ENCODE peak calls at places on chromosome 14, in eight cellular contexts. One of them, this sample, is unnamed.

GRCh38 chr14:88746042-88746441 is 46.7 kb downstream of the EML5 start:
- DNase-seq in Peyer's patch: no peak
- DNase-seq in heart left ventricle: no peak
- DNase-seq in sigmoid colon: no peak
- DNase-seq in astrocyte of the spinal cord: peak
- DNase-seq in cardiac fibroblast: peak
- DNase-seq in heart right ventricle: no peak
- DNase-seq in fibroblast of lung: peak
- DNase-seq in this sample: no peak

GRCh38 chr14:75427482-75428229 is at the start of gene JDP2:
- DNase-seq in Peyer's patch: peak
- DNase-seq in heart left ventricle: peak
- DNase-seq in sigmoid colon: peak
- DNase-seq in astrocyte of the spinal cord: peak
- DNase-seq in cardiac fibroblast: peak
- DNase-seq in heart right ventricle: peak
- DNase-seq in fibroblast of lung: peak
- DNase-seq in this sample: peak

GRCh38 chr14:33788116-33788515 is 162.8 kb downstream of the EGLN3 start:
- DNase-seq in Peyer's patch: no peak
- DNase-seq in heart left ventricle: no peak
- DNase-seq in sigmoid colon: no peak
- DNase-seq in astrocyte of the spinal cord: no peak
- DNase-seq in cardiac fibroblast: no peak
- DNase-seq in heart right ventricle: no peak
- DNase-seq in fibroblast of lung: no peak
- DNase-seq in this sample: no peak

GRCh38 chr14:105500036-105500725 is 9.1 kb downstream of the TEDC1 start:
- DNase-seq in Peyer's patch: no peak
- DNase-seq in heart left ventricle: no peak
- DNase-seq in sigmoid colon: peak
- DNase-seq in astrocyte of the spinal cord: no peak
- DNase-seq in cardiac fibroblast: no peak
- DNase-seq in heart right ventricle: no peak
- DNase-seq in fibroblast of lung: no peak
- DNase-seq in this sample: no peak

GRCh38 chr14:52553002-52553670 is 500 bp downstream of the GPR137C start:
- DNase-seq in Peyer's patch: peak
- DNase-seq in heart left ventricle: peak
- DNase-seq in sigmoid colon: peak
- DNase-seq in astrocyte of the spinal cord: peak
- DNase-seq in cardiac fibroblast: peak
- DNase-seq in heart right ventricle: peak
- DNase-seq in fibroblast of lung: peak
- DNase-seq in this sample: peak

GRCh38 chr14:33674716-33675115 is 276.2 kb downstream of the EGLN3 start:
- DNase-seq in Peyer's patch: no peak
- DNase-seq in heart left ventricle: no peak
- DNase-seq in sigmoid colon: no peak
- DNase-seq in astrocyte of the spinal cord: no peak
- DNase-seq in cardiac fibroblast: no peak
- DNase-seq in heart right ventricle: no peak
- DNase-seq in fibroblast of lung: no peak
- DNase-seq in this sample: no peak

GRCh38 chr14:105894978-105895881 is 368.8 kb downstream of the TMEM121 start:
- DNase-seq in Peyer's patch: peak
- DNase-seq in heart left ventricle: peak
- DNase-seq in sigmoid colon: peak
- DNase-seq in astrocyte of the spinal cord: no peak
- DNase-seq in cardiac fibroblast: no peak
- DNase-seq in heart right ventricle: peak
- DNase-seq in fibroblast of lung: no peak
- DNase-seq in this sample: no peak

GRCh38 chr14:75283162-75283883 is 4.7 kb downstream of the FOS start:
- DNase-seq in Peyer's patch: peak
- DNase-seq in heart left ventricle: no peak
- DNase-seq in sigmoid colon: peak
- DNase-seq in astrocyte of the spinal cord: peak
- DNase-seq in cardiac fibroblast: peak
- DNase-seq in heart right ventricle: no peak
- DNase-seq in fibroblast of lung: peak
- DNase-seq in this sample: peak

GRCh38 chr14:93263416-93263815 is 56.4 kb downstream of the UBR7 start:
- DNase-seq in Peyer's patch: no peak
- DNase-seq in heart left ventricle: no peak
- DNase-seq in sigmoid colon: no peak
- DNase-seq in astrocyte of the spinal cord: no peak
- DNase-seq in cardiac fibroblast: no peak
- DNase-seq in heart right ventricle: no peak
- DNase-seq in fibroblast of lung: peak
- DNase-seq in this sample: peak

GRCh38 chr14:98182385-98183055 is 1089.5 kb downstream of the BCL11B start:
- DNase-seq in Peyer's patch: no peak
- DNase-seq in heart left ventricle: no peak
- DNase-seq in sigmoid colon: no peak
- DNase-seq in astrocyte of the spinal cord: peak
- DNase-seq in cardiac fibroblast: peak
- DNase-seq in heart right ventricle: no peak
- DNase-seq in fibroblast of lung: peak
- DNase-seq in this sample: no peak

GRCh38 chr14:90569606-90570462 is 173.0 kb downstream of the CALM1 start:
- DNase-seq in Peyer's patch: no peak
- DNase-seq in heart left ventricle: no peak
- DNase-seq in sigmoid colon: no peak
- DNase-seq in astrocyte of the spinal cord: no peak
- DNase-seq in cardiac fibroblast: no peak
- DNase-seq in heart right ventricle: no peak
- DNase-seq in fibroblast of lung: no peak
- DNase-seq in this sample: peak

GRCh38 chr14:104387000-104387384 is 192.6 kb upstream of the C14orf180 start:
- DNase-seq in Peyer's patch: peak
- DNase-seq in heart left ventricle: peak
- DNase-seq in sigmoid colon: peak
- DNase-seq in astrocyte of the spinal cord: no peak
- DNase-seq in cardiac fibroblast: no peak
- DNase-seq in heart right ventricle: no peak
- DNase-seq in fibroblast of lung: no peak
- DNase-seq in this sample: no peak

GRCh38 chr14:82011460-82011859 is 477.8 kb upstream of the SEL1L start:
- DNase-seq in Peyer's patch: no peak
- DNase-seq in heart left ventricle: no peak
- DNase-seq in sigmoid colon: no peak
- DNase-seq in astrocyte of the spinal cord: no peak
- DNase-seq in cardiac fibroblast: no peak
- DNase-seq in heart right ventricle: no peak
- DNase-seq in fibroblast of lung: no peak
- DNase-seq in this sample: no peak

GRCh38 chr14:65222434-65222833 is 120.1 kb upstream of the MAX start:
- DNase-seq in Peyer's patch: peak
- DNase-seq in heart left ventricle: peak
- DNase-seq in sigmoid colon: no peak
- DNase-seq in astrocyte of the spinal cord: peak
- DNase-seq in cardiac fibroblast: peak
- DNase-seq in heart right ventricle: peak
- DNase-seq in fibroblast of lung: peak
- DNase-seq in this sample: peak

GRCh38 chr14:101504096-101504948 is 57.0 kb upstream of the DIO3 start:
- DNase-seq in Peyer's patch: peak
- DNase-seq in heart left ventricle: no peak
- DNase-seq in sigmoid colon: peak
- DNase-seq in astrocyte of the spinal cord: no peak
- DNase-seq in cardiac fibroblast: no peak
- DNase-seq in heart right ventricle: no peak
- DNase-seq in fibroblast of lung: no peak
- DNase-seq in this sample: no peak

GRCh38 chr14:52267501-52268190 is at the start of gene PTGDR:
- DNase-seq in Peyer's patch: peak
- DNase-seq in heart left ventricle: peak
- DNase-seq in sigmoid colon: no peak
- DNase-seq in astrocyte of the spinal cord: peak
- DNase-seq in cardiac fibroblast: peak
- DNase-seq in heart right ventricle: peak
- DNase-seq in fibroblast of lung: peak
- DNase-seq in this sample: peak

GRCh38 chr14:75553157-75553556 is 25.3 kb upstream of the FLVCR2 start:
- DNase-seq in Peyer's patch: no peak
- DNase-seq in heart left ventricle: no peak
- DNase-seq in sigmoid colon: no peak
- DNase-seq in astrocyte of the spinal cord: no peak
- DNase-seq in cardiac fibroblast: no peak
- DNase-seq in heart right ventricle: no peak
- DNase-seq in fibroblast of lung: no peak
- DNase-seq in this sample: no peak

GRCh38 chr14:24187538-24187915 is 1.1 kb downstream of the IPO4 start:
- DNase-seq in Peyer's patch: no peak
- DNase-seq in heart left ventricle: no peak
- DNase-seq in sigmoid colon: no peak
- DNase-seq in astrocyte of the spinal cord: no peak
- DNase-seq in cardiac fibroblast: no peak
- DNase-seq in heart right ventricle: no peak
- DNase-seq in fibroblast of lung: no peak
- DNase-seq in this sample: no peak
- H3K4me3 ChIP-seq in Peyer's patch: no peak
- H3K4me3 ChIP-seq in heart left ventricle: peak
- H3K4me3 ChIP-seq in sigmoid colon: no peak
- H3K4me3 ChIP-seq in astrocyte of the spinal cord: peak
- H3K4me3 ChIP-seq in cardiac fibroblast: no peak
- H3K4me3 ChIP-seq in heart right ventricle: peak
- H3K4me3 ChIP-seq in fibroblast of lung: peak
- H3K4me3 ChIP-seq in this sample: peak

DNA sequence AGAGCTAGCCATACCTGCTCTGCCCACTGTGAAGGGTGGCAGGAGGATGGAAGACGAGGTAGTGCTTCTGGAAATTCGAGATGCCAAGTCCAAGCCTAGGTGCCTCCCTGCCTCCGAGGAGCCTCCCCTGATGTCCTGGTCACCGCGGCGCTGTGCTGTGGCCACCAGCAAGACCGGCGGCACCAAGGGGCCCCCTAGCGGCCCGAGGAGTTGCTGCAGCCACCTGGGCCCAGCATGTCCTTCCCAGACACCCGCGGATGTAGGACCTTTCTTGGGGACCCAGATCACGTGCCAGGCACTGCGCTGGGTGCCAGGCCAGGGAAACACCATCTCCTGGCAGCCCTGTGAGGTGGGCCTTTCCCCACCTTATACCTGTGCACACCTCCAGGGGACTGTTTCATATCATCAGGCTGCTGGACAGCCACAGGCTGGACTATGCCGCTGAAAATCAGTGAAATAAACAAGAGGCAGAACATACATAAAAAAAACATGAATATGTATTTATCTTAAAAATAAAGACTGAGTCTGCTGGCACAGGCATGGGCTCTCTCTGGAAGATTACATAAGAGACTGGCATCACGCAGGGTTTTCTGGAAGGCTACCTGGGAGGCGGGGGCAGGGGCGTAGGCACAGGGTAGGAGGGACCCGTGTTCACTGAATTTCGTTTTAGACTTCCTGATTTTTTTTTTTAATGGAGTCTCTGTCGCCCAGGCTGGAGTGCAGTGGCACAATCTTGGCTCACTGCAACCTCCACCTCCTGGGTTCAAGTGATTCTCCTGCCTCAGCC is 15.9 kb upstream of the HHIPL1 start:
- DNase-seq in Peyer's patch: peak
- DNase-seq in heart left ventricle: peak
- DNase-seq in sigmoid colon: peak
- DNase-seq in astrocyte of the spinal cord: peak
- DNase-seq in cardiac fibroblast: peak
- DNase-seq in heart right ventricle: peak
- DNase-seq in fibroblast of lung: peak
- DNase-seq in this sample: peak
- H3K4me3 ChIP-seq in Peyer's patch: no peak
- H3K4me3 ChIP-seq in heart left ventricle: no peak
- H3K4me3 ChIP-seq in sigmoid colon: no peak
- H3K4me3 ChIP-seq in astrocyte of the spinal cord: no peak
- H3K4me3 ChIP-seq in cardiac fibroblast: no peak
- H3K4me3 ChIP-seq in heart right ventricle: no peak
- H3K4me3 ChIP-seq in fibroblast of lung: no peak
- H3K4me3 ChIP-seq in this sample: no peak

DNA sequence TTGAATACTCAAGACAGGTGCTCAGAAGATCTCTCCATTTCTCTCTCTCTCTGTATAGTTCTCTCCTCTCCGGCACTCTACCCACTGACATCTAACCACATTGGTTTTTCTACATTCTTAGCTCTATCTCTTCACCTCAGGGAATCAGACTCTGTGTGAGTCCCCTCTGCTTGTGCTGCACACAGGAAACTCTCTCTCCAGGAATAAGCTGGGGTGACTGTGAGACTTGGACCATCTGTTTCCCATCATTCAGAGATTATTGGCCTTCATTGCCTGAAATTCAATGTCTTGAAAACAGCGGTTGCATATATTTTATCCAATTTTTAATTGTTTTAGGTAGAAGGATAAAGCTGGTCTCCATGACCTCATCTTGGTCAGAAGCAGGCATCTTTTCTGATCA is 105.0 kb downstream of the SLC35F4 start:
- DNase-seq in Peyer's patch: no peak
- DNase-seq in heart left ventricle: no peak
- DNase-seq in sigmoid colon: no peak
- DNase-seq in astrocyte of the spinal cord: no peak
- DNase-seq in cardiac fibroblast: no peak
- DNase-seq in heart right ventricle: no peak
- DNase-seq in fibroblast of lung: no peak
- DNase-seq in this sample: no peak
- H3K4me3 ChIP-seq in Peyer's patch: no peak
- H3K4me3 ChIP-seq in heart left ventricle: no peak
- H3K4me3 ChIP-seq in sigmoid colon: no peak
- H3K4me3 ChIP-seq in astrocyte of the spinal cord: no peak
- H3K4me3 ChIP-seq in cardiac fibroblast: no peak
- H3K4me3 ChIP-seq in heart right ventricle: no peak
- H3K4me3 ChIP-seq in fibroblast of lung: no peak
- H3K4me3 ChIP-seq in this sample: no peak

GRCh38 chr14:99660006-99660566 is 15.2 kb downstream of the HHIPL1 start:
- DNase-seq in Peyer's patch: no peak
- DNase-seq in heart left ventricle: no peak
- DNase-seq in sigmoid colon: no peak
- DNase-seq in astrocyte of the spinal cord: no peak
- DNase-seq in cardiac fibroblast: no peak
- DNase-seq in heart right ventricle: no peak
- DNase-seq in fibroblast of lung: no peak
- DNase-seq in this sample: no peak
- H3K4me3 ChIP-seq in Peyer's patch: no peak
- H3K4me3 ChIP-seq in heart left ventricle: no peak
- H3K4me3 ChIP-seq in sigmoid colon: no peak
- H3K4me3 ChIP-seq in astrocyte of the spinal cord: no peak
- H3K4me3 ChIP-seq in cardiac fibroblast: no peak
- H3K4me3 ChIP-seq in heart right ventricle: no peak
- H3K4me3 ChIP-seq in fibroblast of lung: no peak
- H3K4me3 ChIP-seq in this sample: no peak

DNA sequence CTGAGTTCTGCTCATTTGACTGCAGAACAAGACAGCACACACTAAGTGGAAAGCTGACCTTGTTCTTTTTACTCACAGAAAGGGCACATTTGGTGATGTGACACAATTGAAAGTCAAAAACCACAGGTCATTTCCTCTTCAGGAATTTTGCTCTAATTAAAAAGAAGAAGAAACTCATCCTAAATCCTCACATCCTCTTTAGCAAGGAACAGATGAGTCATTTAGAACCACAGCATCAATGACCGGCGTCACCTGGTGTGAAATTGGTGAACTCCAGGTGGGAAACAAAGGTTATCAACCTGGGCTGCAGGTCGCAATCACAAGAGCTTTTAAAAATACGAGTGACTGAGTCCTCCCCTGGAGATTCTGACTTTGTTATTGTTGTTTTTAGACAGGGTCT is 2.9 kb upstream of the RNU6-8 start:
- DNase-seq in Peyer's patch: no peak
- DNase-seq in heart left ventricle: no peak
- DNase-seq in sigmoid colon: no peak
- DNase-seq in astrocyte of the spinal cord: no peak
- DNase-seq in cardiac fibroblast: no peak
- DNase-seq in heart right ventricle: no peak
- DNase-seq in fibroblast of lung: no peak
- DNase-seq in this sample: no peak
- H3K4me3 ChIP-seq in Peyer's patch: no peak
- H3K4me3 ChIP-seq in heart left ventricle: no peak
- H3K4me3 ChIP-seq in sigmoid colon: no peak
- H3K4me3 ChIP-seq in astrocyte of the spinal cord: no peak
- H3K4me3 ChIP-seq in cardiac fibroblast: no peak
- H3K4me3 ChIP-seq in heart right ventricle: no peak
- H3K4me3 ChIP-seq in fibroblast of lung: no peak
- H3K4me3 ChIP-seq in this sample: no peak

This sample was measured in choroid plexus epithelial cell.